ENCODE peak calls at places on chromosome 5, in seven cellular contexts. R is gastrocnemius medialis; Q is NCI-H1092 treated with DMSO at 0.1 percent for 48 hours; F is C1 segment of cervical spinal cord; B is H9; A is stimulated activated CD4-positive, alpha-beta T cell treated with anti-CD3 and anti-CD28 coated beads, Interleukin-2, amount 100 ng/mL, for 48 hours; Z is adrenal gland. G is an unnamed sample.

GRCh38 chr5:67842806-67843205 is 372.8 kb upstream of the PIK3R1 start:
- DNase-seq in B (peak), Q (no peak), A (no peak), R (no peak), F (no peak), Z (no peak), G (no peak)

GRCh38 chr5:140112685-140113179 is 1.2 kb upstream of the PURA start:
- DNase-seq in R (no peak), B (no peak), F (no peak), A (no peak), Z (no peak), Q (no peak), G (no peak)

GRCh38 chr5:100430268-100430900 is 104.8 kb upstream of the FAM174A start:
- DNase-seq in Z (peak), F (no peak), R (peak), Q (peak), B (peak), A (peak), G (peak)

GRCh38 chr5:59317023-59317771 is 576.3 kb downstream of the PDE4D start:
- DNase-seq in Z (no peak), A (no peak), Q (peak), F (no peak), R (no peak), B (no peak), G (no peak)

GRCh38 chr5:175823731-175824525 is 47.5 kb upstream of the CPLX2 start:
- DNase-seq in Q (peak), B (peak), R (no peak), F (no peak), Z (no peak), A (no peak), G (no peak)

GRCh38 chr5:157217289-157218024 is 36.8 kb downstream of the ITK start:
- DNase-seq in Z (no peak), F (no peak), Q (no peak), A (no peak), B (no peak), R (no peak), G (no peak)

GRCh38 chr5:164335837-164336236 is 830.4 kb downstream of the MAT2B start:
- DNase-seq in B (no peak), F (no peak), Z (no peak), Q (no peak), A (no peak), R (no peak), G (no peak)

GRCh38 chr5:35618297-35618636 is 604 bp downstream of the SPEF2 start:
- DNase-seq in R (no peak), B (no peak), F (no peak), A (no peak), Z (no peak), Q (no peak), G (no peak)

GRCh38 chr5:93990504-93991085 is 249.2 kb upstream of the POU5F2 start:
- DNase-seq in F (no peak), Q (no peak), R (no peak), A (no peak), Z (peak), B (no peak), G (peak)

GRCh38 chr5:91030521-91031395 is 352.4 kb downstream of the ARRDC3 start:
- DNase-seq in Z (no peak), A (no peak), F (no peak), Q (no peak), B (no peak), R (no peak), G (no peak)